ENCODE peak calls at places on chromosome 4, in seven cellular contexts. C is SK-N-SH, P is colonic mucosa, U is endothelial cell, R is ureter, S is NCI-H1092 treated with DMSO at 0.1 percent for 48 hours, Y is anterior cingulate cortex. H is an unnamed sample.

GRCh38 chr4:6354119-6354518 is 84.5 kb downstream of the WFS1 start:
- DNase-seq in S (no peak), C (no peak), P (no peak), Y (no peak), R (no peak), U (no peak), H (no peak)

GRCh38 chr4:74230902-74231499 is 73.1 kb downstream of the MTHFD2L start:
- DNase-seq in Y (no peak), R (no peak), C (no peak), P (peak; percentile 84), S (no peak), U (no peak), H (no peak)

GRCh38 chr4:25439913-25440477 is 62.9 kb downstream of the ANAPC4 start:
- DNase-seq in S (peak; percentile 88), P (peak; percentile 74), C (peak; percentile 71), R (peak; percentile 66), Y (no peak), U (peak; percentile 66), H (peak; percentile 74)

GRCh38 chr4:124144302-124144701 is 568.2 kb downstream of the ANKRD50 start:
- DNase-seq in C (no peak), U (no peak), R (no peak), P (no peak), Y (no peak), S (peak; percentile 76), H (no peak)

GRCh38 chr4:110970642-110971041 is 347.8 kb upstream of the PITX2 start:
- DNase-seq in P (peak; percentile 70), R (no peak), U (peak; percentile 69), C (no peak), Y (no peak), S (no peak), H (peak; percentile 2)

GRCh38 chr4:101792056-101792575 is 1.6 kb downstream of the BANK1 start:
- DNase-seq in Y (no peak), S (no peak), U (no peak), C (no peak), R (no peak), P (no peak), H (no peak)

GRCh38 chr4:73021634-73022033 is 47.9 kb downstream of the COX18 start:
- DNase-seq in R (no peak), P (no peak), Y (no peak), U (no peak), C (peak; percentile 46), S (no peak), H (peak; percentile 58)

GRCh38 chr4:99435154-99435553 is at the start of gene ADH7:
- DNase-seq in S (no peak), R (no peak), P (no peak), C (no peak), Y (no peak), U (no peak), H (no peak)

GRCh38 chr4:39976945-39977488 is 694 bp downstream of the PDS5A start:
- DNase-seq in U (peak; percentile 50), P (peak; percentile 50), S (peak; percentile 66), C (no peak), R (no peak), Y (peak; percentile 52), H (peak; percentile 53)

GRCh38 chr4:150178161-150178560 is 99.9 kb downstream of the DCLK2 start:
- DNase-seq in P (no peak), C (no peak), Y (no peak), U (no peak), R (no peak), S (no peak), H (no peak)

GRCh38 chr4:31193516-31193915 is 473.3 kb downstream of the PCDH7 start:
- DNase-seq in R (no peak), Y (no peak), P (no peak), S (peak; percentile 93), C (no peak), U (no peak), H (no peak)

GRCh38 chr4:9936128-9936644 is 85.1 kb downstream of the SLC2A9 start:
- DNase-seq in C (no peak), S (no peak), U (no peak), Y (no peak), R (no peak), P (no peak), H (no peak)

GRCh38 chr4:86496094-86497060 is 97.7 kb upstream of the PTPN13 start:
- DNase-seq in Y (no peak), S (peak; percentile 38), R (peak; percentile 49), U (peak; percentile 15), C (peak; percentile 52), P (peak; percentile 32), H (peak; percentile 37)

GRCh38 chr4:66929748-66930147 is 615.6 kb downstream of the CENPC start:
- DNase-seq in P (no peak), Y (peak; percentile 13), U (no peak), R (no peak), S (peak; percentile 84), C (no peak), H (no peak)

GRCh38 chr4:41718907-41719306 is 29.6 kb downstream of the PHOX2B start:
- DNase-seq in S (no peak), U (no peak), R (no peak), C (no peak), Y (no peak), P (no peak), H (no peak)

GRCh38 chr4:108135549-108136209 is 33.1 kb downstream of the LEF1 start:
- DNase-seq in R (no peak), U (no peak), S (no peak), P (no peak), C (no peak), Y (no peak), H (no peak)

GRCh38 chr4:38774181-38774580 is 8.6 kb downstream of the TLR10 start:
- DNase-seq in S (no peak), U (no peak), P (no peak), Y (no peak), C (no peak), R (no peak), H (no peak)

H was measured in GM13977.